ENCODE peak calls at places on chromosomes 16 and 17, in four cellular contexts. One of them, this sample, is unnamed.

GRCh38 chr17:82936768-82937171 is 96.9 kb upstream of the ZNF750 start:
- DNase-seq in K562: no peak
- DNase-seq in GM12878: no peak
- DNase-seq in GM12891: no peak
- DNase-seq in this sample: no peak

GRCh38 chr17:72392056-72393010 is 271.5 kb downstream of the SOX9 start:
- DNase-seq in GM12891: no peak
- DNase-seq in GM12878: peak
- DNase-seq in K562: no peak
- DNase-seq in this sample: no peak

GRCh38 chr16:68350951-68351350 is 40.1 kb downstream of the PRMT7 start:
- DNase-seq in K562: no peak
- DNase-seq in GM12878: no peak
- DNase-seq in GM12891: no peak
- DNase-seq in this sample: no peak

GRCh38 chr17:7582401-7583252 is 1.0 kb upstream of the MPDU1 start:
- DNase-seq in GM12891: no peak
- DNase-seq in GM12878: no peak
- DNase-seq in K562: no peak
- DNase-seq in this sample: no peak

GRCh38 chr17:73394523-73395450 is 83.0 kb upstream of the CDC42EP4 start:
- DNase-seq in GM12891: no peak
- DNase-seq in GM12878: no peak
- DNase-seq in K562: no peak
- DNase-seq in this sample: no peak

GRCh38 chr16:65214196-65214595 is 92.3 kb upstream of the CDH11 start:
- DNase-seq in K562: no peak
- DNase-seq in GM12878: no peak
- DNase-seq in GM12891: no peak
- DNase-seq in this sample: no peak

GRCh38 chr17:63293310-63293709 is 152.8 kb downstream of the CYB561 start:
- DNase-seq in K562: no peak
- DNase-seq in GM12891: no peak
- DNase-seq in GM12878: no peak
- DNase-seq in this sample: no peak

GRCh38 chr17:77126519-77126918 is 14.2 kb upstream of the SEC14L1 start:
- DNase-seq in GM12891: no peak
- DNase-seq in GM12878: no peak
- DNase-seq in K562: no peak
- DNase-seq in this sample: no peak

GRCh38 chr16:66728117-66728787 is 23.2 kb downstream of the DYNC1LI2 start:
- DNase-seq in GM12891: no peak
- DNase-seq in K562: peak
- DNase-seq in GM12878: no peak
- DNase-seq in this sample: peak

GRCh38 chr17:28554565-28554964 is 2.1 kb upstream of the UNC119 start:
- DNase-seq in GM12878: no peak
- DNase-seq in GM12891: no peak
- DNase-seq in K562: no peak
- DNase-seq in this sample: no peak

GRCh38 chr17:48184721-48185120 is 77.2 kb downstream of the SNX11 start:
- DNase-seq in GM12891: no peak
- DNase-seq in GM12878: no peak
- DNase-seq in K562: no peak
- DNase-seq in this sample: no peak

GRCh38 chr17:73191443-73192218 is 1.2 kb upstream of the COG1 start:
- DNase-seq in GM12878: no peak
- DNase-seq in GM12891: peak
- DNase-seq in K562: peak
- DNase-seq in this sample: peak

GRCh38 chr17:18185391-18185790 is 1.8 kb downstream of the ALKBH5 start:
- DNase-seq in GM12891: no peak
- DNase-seq in K562: no peak
- DNase-seq in GM12878: no peak
- DNase-seq in this sample: no peak

GRCh38 chr16:10314811-10315210 is 71.0 kb upstream of the ATF7IP2 start:
- DNase-seq in GM12891: no peak
- DNase-seq in K562: no peak
- DNase-seq in GM12878: no peak
- DNase-seq in this sample: no peak

GRCh38 chr17:67441052-67441738 is 64.1 kb downstream of the PITPNC1 start:
- DNase-seq in GM12891: no peak
- DNase-seq in K562: no peak
- DNase-seq in GM12878: no peak
- DNase-seq in this sample: peak

GRCh38 chr16:56332464-56333079 is 92.8 kb downstream of the AMFR start:
- DNase-seq in K562: peak
- DNase-seq in GM12878: no peak
- DNase-seq in GM12891: no peak
- DNase-seq in this sample: no peak

GRCh38 chr16:85329999-85330693 is 217.9 kb upstream of the CIBAR2 start:
- DNase-seq in K562: no peak
- DNase-seq in GM12891: no peak
- DNase-seq in GM12878: no peak
- DNase-seq in this sample: no peak

GRCh38 chr17:9929873-9930272 is 24.8 kb upstream of the RCVRN start:
- DNase-seq in GM12878: no peak
- DNase-seq in K562: no peak
- DNase-seq in GM12891: no peak
- DNase-seq in this sample: no peak

GRCh38 chr17:30576326-30576861 is 99.2 kb downstream of the GOSR1 start:
- DNase-seq in GM12878: no peak
- DNase-seq in K562: no peak
- DNase-seq in GM12891: no peak
- DNase-seq in this sample: no peak

GRCh38 chr17:6721744-6722143 is 8.6 kb upstream of the SLC13A5 start:
- DNase-seq in GM12891: no peak
- DNase-seq in K562: no peak
- DNase-seq in GM12878: no peak
- DNase-seq in this sample: no peak

GRCh38 chr17:39576187-39576586 is 31.5 kb downstream of the NEUROD2 start:
- DNase-seq in GM12891: no peak
- DNase-seq in GM12878: no peak
- DNase-seq in K562: no peak
- DNase-seq in this sample: no peak

GRCh38 chr17:6923385-6923784 is 72.5 kb upstream of the ALOX12 start:
- DNase-seq in GM12891: no peak
- DNase-seq in K562: no peak
- DNase-seq in GM12878: no peak
- DNase-seq in this sample: no peak

GRCh38 chr17:82385559-82386255 is 14.1 kb downstream of the UTS2R start:
- DNase-seq in GM12878: no peak
- DNase-seq in GM12891: no peak
- DNase-seq in K562: no peak
- DNase-seq in this sample: no peak

GRCh38 chr16:47073223-47074155 is 70.3 kb downstream of the NETO2 start:
- DNase-seq in GM12891: no peak
- DNase-seq in K562: no peak
- DNase-seq in GM12878: peak
- DNase-seq in this sample: no peak
- TF ChIP-seq SPI1 in GM12891: no peak
- TF ChIP-seq SPI1 in K562: no peak
- TF ChIP-seq SPI1 in GM12878: no peak
- TF ChIP-seq SPI1 in this sample: no peak

GRCh38 chr16:63067141-63067540 is 1030.9 kb upstream of the CDH8 start:
- DNase-seq in GM12878: no peak
- DNase-seq in GM12891: no peak
- DNase-seq in K562: no peak
- DNase-seq in this sample: no peak

GRCh38 chr16:63057342-63057741 is 1021.1 kb upstream of the CDH8 start:
- DNase-seq in GM12891: no peak
- DNase-seq in GM12878: no peak
- DNase-seq in K562: no peak
- DNase-seq in this sample: no peak

GRCh38 chr16:63066552-63066951 is 1030.3 kb upstream of the CDH8 start:
- DNase-seq in GM12891: no peak
- DNase-seq in K562: no peak
- DNase-seq in GM12878: no peak
- DNase-seq in this sample: no peak

GRCh38 chr16:63061319-63061718 is 1025.1 kb upstream of the CDH8 start:
- DNase-seq in GM12878: no peak
- DNase-seq in K562: no peak
- DNase-seq in GM12891: no peak
- DNase-seq in this sample: no peak
- TF ChIP-seq SPI1 in GM12878: no peak
- TF ChIP-seq SPI1 in K562: no peak
- TF ChIP-seq SPI1 in GM12891: no peak
- TF ChIP-seq SPI1 in this sample: no peak

DNA sequence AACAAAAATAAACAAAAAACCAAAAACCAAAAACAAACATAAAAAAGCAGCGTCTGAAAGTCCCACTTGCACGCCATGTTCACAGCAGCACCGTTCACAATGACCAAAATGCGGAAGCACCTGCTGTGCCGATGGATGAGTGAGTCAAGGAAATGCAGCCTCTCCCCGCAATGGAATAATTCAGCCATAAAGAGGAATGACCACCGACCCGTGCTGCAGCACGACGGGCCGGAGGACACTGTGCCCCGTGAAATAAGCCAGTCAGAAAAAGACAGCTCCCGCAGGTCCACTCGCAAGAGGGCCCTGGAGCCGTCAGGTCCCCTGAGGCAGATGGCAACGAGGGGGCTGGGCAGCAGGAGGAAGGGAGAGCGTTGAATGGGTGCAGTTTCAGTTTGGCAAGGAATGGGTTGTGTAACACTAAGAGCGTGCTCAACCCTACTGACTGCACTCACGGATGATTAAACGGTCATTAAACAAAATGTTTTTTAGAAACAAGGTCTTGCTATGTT is 5.1 kb downstream of the CLCN7 start:
- DNase-seq in K562: no peak
- DNase-seq in GM12891: no peak
- DNase-seq in GM12878: no peak
- DNase-seq in this sample: peak
- TF ChIP-seq SPI1 in K562: no peak
- TF ChIP-seq SPI1 in GM12891: peak
- TF ChIP-seq SPI1 in GM12878: no peak
- TF ChIP-seq SPI1 in this sample: peak

GRCh38 chr16:47565454-47565853 is 104.3 kb downstream of the PHKB start:
- DNase-seq in GM12891: no peak
- DNase-seq in GM12878: no peak
- DNase-seq in K562: no peak
- DNase-seq in this sample: peak
- TF ChIP-seq SPI1 in GM12891: no peak
- TF ChIP-seq SPI1 in GM12878: no peak
- TF ChIP-seq SPI1 in K562: no peak
- TF ChIP-seq SPI1 in this sample: peak

DNA sequence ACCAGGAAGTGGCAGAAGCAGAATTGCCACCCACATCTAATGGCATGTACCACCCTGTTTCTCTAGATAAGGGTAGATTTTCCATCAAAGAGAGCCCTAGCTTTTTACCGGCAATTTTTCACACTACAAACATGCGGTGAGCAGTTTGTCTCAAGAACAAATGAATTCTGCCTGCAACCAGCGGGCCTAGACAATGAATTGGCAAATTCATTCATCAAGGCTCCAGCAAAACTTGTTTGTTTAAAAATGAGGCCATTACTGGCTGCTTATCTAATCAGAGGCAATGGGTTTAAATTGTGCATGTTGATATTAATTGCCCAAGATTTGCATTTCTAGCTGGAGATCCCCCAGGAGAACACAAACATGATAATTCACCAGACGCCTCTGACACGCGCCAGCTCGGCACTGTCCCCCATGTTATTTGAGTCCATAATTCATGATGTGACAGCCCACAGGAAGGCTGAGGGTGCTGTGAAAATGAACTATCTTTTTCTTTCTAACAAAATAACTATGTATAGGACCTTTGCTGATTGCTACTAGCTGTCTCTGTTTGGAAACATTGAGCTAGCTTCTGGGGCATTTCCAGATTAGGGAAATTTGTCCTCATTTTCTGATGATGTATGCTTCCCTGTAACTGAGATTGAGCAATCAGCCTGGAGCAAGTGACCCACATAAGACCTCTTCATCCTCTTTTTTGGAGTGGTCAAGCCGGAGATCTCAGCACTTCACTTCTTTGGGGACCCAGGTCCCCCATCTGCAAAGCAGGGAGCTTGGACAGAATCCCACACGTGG is 80.8 kb downstream of the CNGB1 start:
- DNase-seq in GM12891: no peak
- DNase-seq in GM12878: no peak
- DNase-seq in K562: no peak
- DNase-seq in this sample: no peak
- TF ChIP-seq SPI1 in GM12891: no peak
- TF ChIP-seq SPI1 in GM12878: no peak
- TF ChIP-seq SPI1 in K562: no peak
- TF ChIP-seq SPI1 in this sample: no peak